ENCODE peak calls at places on chromosomes 4 and X, in ten cellular contexts. I is HFFc6, N is GM20000, J is fibroblast of pulmonary artery, B is AG09309, X is hepatocyte, F is progenitor cell of endocrine pancreas, O is astrocyte of the spinal cord, K is BE2C, A is endothelial cell. V is an unnamed sample.
A peak's percentile ranks its signal among the peaks of the same experiment; 100 is the strongest.

GRCh38 chr4:8150152-8151090 is 8.2 kb downstream of the ABLIM2 start:
- DNase-seq in J (no peak), F (no peak), A (no peak), O (no peak), K (no peak), I (no peak), X (no peak), B (no peak), N (no peak), V (no peak)

GRCh38 chrX:116111934-116112595 is 58.5 kb upstream of the AGTR2 start:
- DNase-seq in X (no peak), B (no peak), I (no peak), N (no peak), F (no peak), K (no peak), O (no peak), A (no peak), J (no peak), V (no peak)

GRCh38 chrX:39600222-39600621 is 497.5 kb downstream of the BCOR start:
- DNase-seq in A (no peak), F (no peak), K (no peak), N (no peak), B (no peak), J (no peak), X (no peak), I (no peak), O (no peak), V (no peak)

GRCh38 chr4:2318885-2319284 is 57.0 kb upstream of the MXD4 start:
- DNase-seq in F (no peak), A (no peak), O (no peak), B (no peak), N (no peak), K (no peak), J (no peak), I (no peak), X (no peak), V (no peak)

GRCh38 chr4:172666711-172667368 is 501.8 kb upstream of the GALNT7 start:
- DNase-seq in A (no peak), F (no peak), X (no peak), K (no peak), I (no peak), O (no peak), B (no peak), J (peak; percentile 10), N (no peak), V (no peak)

GRCh38 chrX:114905251-114905650 is 112.2 kb downstream of the IL13RA2 start:
- DNase-seq in J (no peak), I (no peak), O (no peak), A (no peak), F (no peak), X (no peak), B (no peak), N (no peak), K (no peak), V (no peak)

GRCh38 chr4:86283341-86283740 is 76.5 kb downstream of the MAPK10 start:
- DNase-seq in I (no peak), A (no peak), N (no peak), K (no peak), X (no peak), O (no peak), B (no peak), J (no peak), F (no peak), V (no peak)

GRCh38 chrX:20265221-20265725 is 1.4 kb downstream of the RPS6KA3 start:
- DNase-seq in N (peak; percentile 57), F (peak; percentile 12), I (peak; percentile 57), J (peak; percentile 75), X (peak; percentile 74), K (peak; percentile 47), O (peak; percentile 65), A (peak; percentile 16), B (no peak), V (peak; percentile 90)

GRCh38 chrX:11647048-11647650 is 18.6 kb downstream of the ARHGAP6 start:
- DNase-seq in K (no peak), J (no peak), B (no peak), O (no peak), F (no peak), X (no peak), A (no peak), N (no peak), I (no peak), V (no peak)

GRCh38 chr4:150209140-150209829 is 131.0 kb downstream of the DCLK2 start:
- DNase-seq in K (peak; percentile 85), A (peak; percentile 80), I (peak; percentile 56), O (peak; percentile 72), F (peak; percentile 58), X (peak; percentile 66), J (peak; percentile 84), B (peak; percentile 13), N (peak; percentile 63), V (peak; percentile 60)

GRCh38 chr4:146211440-146211839 is 2.9 kb upstream of the REELD1 start:
- DNase-seq in I (no peak), O (no peak), F (no peak), N (no peak), K (no peak), B (no peak), A (no peak), X (no peak), J (no peak), V (no peak)

GRCh38 chrX:153549231-153549630 is 31.8 kb downstream of the ATP2B3 start:
- DNase-seq in J (no peak), F (no peak), O (no peak), A (no peak), K (no peak), I (no peak), B (no peak), N (no peak), X (no peak), V (no peak)

GRCh38 chr4:25723409-25723808 is 67.8 kb downstream of the SLC34A2 start:
- DNase-seq in F (no peak), X (no peak), N (no peak), O (peak; percentile 23), J (peak; percentile 23), A (no peak), K (no peak), I (no peak), B (no peak), V (no peak)

GRCh38 chr4:52358855-52359254 is 300.2 kb downstream of the USP46 start:
- DNase-seq in I (no peak), O (peak; percentile 38), K (no peak), N (no peak), X (no peak), A (no peak), F (no peak), B (no peak), J (no peak), V (no peak)

GRCh38 chrX:129145382-129145781 is 377.9 kb downstream of the SMARCA1 start:
- DNase-seq in O (no peak), K (no peak), N (no peak), I (no peak), A (no peak), B (no peak), J (no peak), X (no peak), F (no peak), V (no peak)

DNA sequence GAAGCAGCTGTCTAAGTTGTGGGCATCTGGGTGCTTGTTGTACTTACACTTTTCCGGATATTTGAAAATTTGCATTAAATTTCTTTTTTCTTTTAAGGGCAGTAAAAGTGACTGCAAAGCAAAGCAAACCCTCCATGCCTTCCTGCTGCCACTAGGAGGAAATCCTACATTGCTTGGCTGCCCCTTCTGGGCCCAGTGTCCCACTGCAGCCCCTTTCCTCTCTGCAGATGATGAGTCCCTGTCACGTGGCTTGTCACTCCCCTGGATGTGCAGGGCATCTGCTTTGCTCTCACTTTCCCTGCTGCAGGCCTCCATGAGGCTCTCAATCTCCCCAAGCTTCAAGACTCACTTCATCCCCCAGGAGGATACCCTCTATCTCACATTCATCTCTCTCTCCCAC is 12.7 kb downstream of the TSR2 start:
- DNase-seq in A (peak; percentile 23), F (no peak), O (peak; percentile 2), J (peak; percentile 20), B (no peak), I (peak; percentile 13), K (peak; percentile 74), X (peak; percentile 25), N (no peak), V (peak; percentile 4)
- TF ChIP-seq CTCF in A (peak; percentile 14), F (peak; percentile 37), O (peak; percentile 29), J (peak; percentile 35), B (peak; percentile 30), I (peak; percentile 52), K (peak; percentile 72), X (peak; percentile 23), N (no peak), V (no peak)

DNA sequence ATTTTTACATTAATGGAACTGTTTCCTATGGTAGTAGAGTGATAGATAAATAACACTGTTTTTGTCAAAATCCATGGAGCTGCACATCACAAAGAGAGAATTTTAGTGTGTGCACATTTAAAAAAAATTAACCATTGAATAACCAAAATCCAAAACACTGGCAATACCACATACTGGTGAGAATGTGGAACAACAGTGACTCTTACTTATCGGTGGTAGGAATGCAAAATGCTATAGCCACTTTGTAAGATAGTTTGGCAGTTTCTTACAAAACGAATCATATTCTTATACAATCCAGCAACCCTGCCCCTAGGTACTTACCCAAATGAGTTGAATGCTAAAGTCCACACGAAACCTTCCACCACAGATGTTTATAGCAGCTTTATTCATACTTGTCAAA is 229.6 kb upstream of the GPR101 start:
- DNase-seq in J (no peak), A (no peak), I (no peak), K (no peak), F (no peak), B (no peak), N (no peak), X (no peak), O (no peak), V (no peak)
- TF ChIP-seq CTCF in J (no peak), A (no peak), I (no peak), K (no peak), F (no peak), B (no peak), N (no peak), X (no peak), O (no peak), V (no peak)

GRCh38 chr4:186727149-186727976 is 3.7 kb upstream of the FAT1 start:
- DNase-seq in A (no peak), K (no peak), F (no peak), J (no peak), O (peak; percentile 24), N (no peak), B (no peak), X (no peak), I (no peak), V (no peak)
- TF ChIP-seq CTCF in A (no peak), K (no peak), F (no peak), J (no peak), O (no peak), N (no peak), B (no peak), X (no peak), I (no peak), V (no peak)

DNA sequence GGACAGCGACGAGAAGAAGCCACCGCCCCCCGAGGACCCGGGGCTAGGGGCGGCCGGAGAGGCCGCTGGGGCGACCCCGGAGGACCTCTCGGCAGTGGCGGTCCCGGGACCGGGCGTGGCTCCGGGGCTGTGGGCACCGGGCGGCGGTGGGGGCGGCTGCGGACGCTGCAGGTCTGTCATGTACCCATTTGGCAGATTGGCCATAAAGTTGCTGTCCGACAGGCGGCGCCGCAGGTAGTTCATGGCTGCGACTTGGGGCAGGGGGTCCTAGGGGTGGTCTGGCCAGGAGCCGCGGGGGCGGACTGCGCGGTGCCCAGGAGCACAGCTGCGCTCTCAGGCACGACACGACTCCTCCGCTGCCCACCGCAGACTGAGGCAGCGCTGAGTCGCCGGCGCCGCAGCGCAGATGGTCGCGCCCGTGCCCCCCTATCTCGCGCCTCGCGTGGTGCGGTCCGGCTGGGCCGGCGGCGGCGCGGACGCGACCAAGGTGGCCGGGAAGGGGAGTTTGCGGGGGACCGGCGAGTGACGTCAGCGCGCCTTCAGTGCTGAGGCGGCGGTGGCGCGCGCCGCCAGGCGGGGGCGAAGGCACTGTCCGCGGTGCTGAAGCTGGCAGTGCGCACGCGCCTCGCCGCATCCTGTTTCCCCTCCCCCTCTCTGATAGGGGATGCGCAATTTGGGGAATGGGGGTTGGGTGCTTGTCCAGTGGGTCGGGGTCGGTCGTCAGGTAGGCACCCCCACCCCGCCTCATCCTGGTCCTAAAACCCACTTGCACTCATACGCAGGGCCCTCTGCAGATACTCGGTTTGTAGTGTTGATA is at the start of gene SYN1:
- DNase-seq in J (peak; percentile 84), K (peak; percentile 86), O (peak; percentile 74), N (peak; percentile 94), B (peak; percentile 7), F (peak; percentile 74), X (peak; percentile 92), A (peak; percentile 74), I (peak; percentile 47), V (peak; percentile 82)
- TF ChIP-seq CTCF in J (no peak), K (peak; percentile 10), O (no peak), N (peak; percentile 15), B (no peak), F (no peak), X (no peak), A (no peak), I (peak; percentile 11), V (no peak)

V was measured in activated CD8-positive, alpha-beta T cell treated with anti-CD3 and anti-CD28 coated beads for 36 hours.